ENCODE peak calls at places on chromosomes 13 and 19, in seven cellular contexts. D, K, P, A, R, F and B are unnamed samples. For H3K79me1, the result is how much of the 10 kb centered on the place peaks cover.

GRCh38 chr19:12715929-12716328 is 7.8 kb downstream of the TNPO2 start:
- DNase-seq in D (no peak), K (no peak), P (no peak), A (no peak), R (no peak), F (no peak), B (peak)

GRCh38 chr19:10577951-10578350 is 9.2 kb downstream of the AP1M2 start:
- DNase-seq in D (no peak), K (no peak), P (no peak), A (no peak), R (no peak), F (no peak), B (no peak)

GRCh38 chr19:900302-901111 is 7.2 kb downstream of the RNU6-9 start:
- DNase-seq in D (peak), K (no peak), P (peak), A (no peak), R (no peak), F (no peak), B (peak)

GRCh38 chr19:41694831-41695635 is 7.0 kb upstream of the CEACAM7 start:
- DNase-seq in D (no peak), K (no peak), P (peak), A (no peak), R (no peak), F (no peak), B (no peak)

GRCh38 chr19:55383789-55384575 is at the start of gene TMEM238:
- DNase-seq in D (peak), K (peak), P (peak), A (no peak), R (peak), F (peak), B (peak)

GRCh38 chr19:9362905-9363304 is at the start of gene ZNF177:
- DNase-seq in D (no peak), K (no peak), P (no peak), A (no peak), R (no peak), F (no peak), B (no peak)

GRCh38 chr13:19860884-19861655 is 2.4 kb downstream of the ZMYM5 start:
- DNase-seq in D (peak), K (peak), P (no peak), A (no peak), R (peak), F (peak), B (peak)

GRCh38 chr19:10420444-10421239 is at the start of gene PDE4A:
- DNase-seq in D (peak), K (no peak), P (peak), A (no peak), R (peak), F (no peak), B (no peak)

GRCh38 chr19:47540748-47541147 is 25.9 kb upstream of the NAPA start:
- DNase-seq in D (peak), K (no peak), P (no peak), A (no peak), R (peak), F (peak), B (no peak)

GRCh38 chr19:40191836-40192646 is 815 bp downstream of the MAP3K10 start:
- DNase-seq in D (peak), K (peak), P (peak), A (no peak), R (peak), F (peak), B (peak)

GRCh38 chr13:69580255-69580654 is 527.4 kb upstream of the ATXN8OS start:
- DNase-seq in D (no peak), K (no peak), P (no peak), A (no peak), R (no peak), F (no peak), B (no peak)

DNA sequence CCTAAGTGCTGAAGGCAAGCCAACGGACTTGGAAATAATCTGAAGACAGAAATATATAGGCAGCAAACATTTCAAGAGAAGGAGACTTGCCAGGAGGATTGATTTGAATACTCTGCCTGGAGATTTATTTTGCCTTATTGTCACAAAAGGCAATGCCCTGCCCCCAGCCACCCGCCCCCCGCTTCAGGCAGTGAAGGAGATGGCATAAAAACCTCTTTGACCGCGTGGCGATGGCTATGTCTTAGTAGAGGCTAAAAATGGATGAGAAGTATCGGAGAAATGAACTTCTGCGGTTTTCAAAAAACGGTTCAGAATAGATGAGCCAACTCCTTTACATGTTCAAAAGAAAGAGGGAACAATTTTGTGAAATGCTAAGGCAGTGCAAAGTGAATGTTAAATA is 274.5 kb downstream of the TSHZ3 start:
- DNase-seq in D (no peak), K (no peak), P (no peak), A (no peak), R (no peak), F (no peak), B (no peak)
- H3K79me1 ChIP-seq in D (under half), K (under half), P (under half), A (under half), R (under half), F (under half), B (under half)

GRCh38 chr13:41791056-41791455 is 169.9 kb downstream of the VWA8 start:
- DNase-seq in D (no peak), K (no peak), P (no peak), A (no peak), R (no peak), F (peak), B (no peak)
- H3K4ac ChIP-seq in D (no peak), K (no peak), P (no peak), A (no peak), R (no peak), F (no peak), B (no peak)

DNA sequence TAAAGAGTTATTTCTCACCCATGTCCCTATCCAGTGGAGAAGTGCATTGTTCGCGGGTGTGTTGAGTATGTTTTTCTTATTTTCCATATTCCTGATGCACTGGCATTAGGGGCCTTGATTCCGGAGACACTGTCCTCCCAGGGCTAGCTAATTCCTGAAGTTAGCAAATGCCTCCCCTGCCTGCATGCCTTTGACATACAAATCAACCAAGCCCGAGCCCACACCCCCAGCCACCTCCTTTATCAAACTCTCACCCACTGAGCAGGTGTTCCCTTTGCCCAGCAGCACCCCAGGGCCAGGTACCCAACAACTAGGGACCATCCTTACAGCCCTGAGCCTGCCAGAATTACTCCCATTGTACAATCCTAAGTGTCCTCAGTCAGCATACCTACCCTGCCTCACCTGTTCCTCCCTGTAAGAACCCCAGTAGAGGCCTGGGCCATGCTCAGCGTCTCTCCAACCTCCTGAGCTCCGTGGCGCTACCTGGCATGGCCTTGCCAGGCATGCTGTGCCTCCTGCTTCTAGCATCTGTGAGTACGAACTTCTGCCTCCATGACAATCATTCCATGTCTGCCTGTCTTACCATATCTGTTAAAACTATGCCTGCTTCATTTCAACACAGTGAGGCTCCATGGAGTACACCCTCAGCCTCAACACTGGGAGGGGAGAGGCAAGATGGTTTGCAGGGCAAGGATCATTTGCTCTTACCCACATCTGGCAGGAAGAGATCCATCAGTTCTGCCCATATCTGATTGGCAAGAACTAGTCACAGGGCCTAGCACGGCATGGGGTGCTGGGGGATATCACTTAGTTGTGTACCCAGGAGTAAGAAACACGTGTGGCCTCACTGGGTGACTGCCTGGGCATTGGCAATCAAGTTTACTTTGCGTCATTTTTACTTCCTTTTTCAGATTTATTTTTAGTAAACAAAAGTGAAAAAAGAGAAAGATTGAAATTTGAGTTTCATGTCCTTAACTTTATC is 203.9 kb downstream of the SHISA2 start:
- DNase-seq in D (no peak), K (no peak), P (no peak), A (no peak), R (no peak), F (no peak), B (no peak)
- H3K23ac ChIP-seq in D (no peak), K (no peak), P (no peak), A (no peak), R (no peak), F (no peak), B (peak)

GRCh38 chr13:95624020-95624419 is 20.5 kb downstream of the DZIP1 start:
- DNase-seq in D (peak), K (peak), P (peak), A (no peak), R (peak), F (peak), B (peak)
- H3K79me1 ChIP-seq in D (under half), K (under half), P (under half), A (under half), R (under half), F (under half), B (under half)

DNA sequence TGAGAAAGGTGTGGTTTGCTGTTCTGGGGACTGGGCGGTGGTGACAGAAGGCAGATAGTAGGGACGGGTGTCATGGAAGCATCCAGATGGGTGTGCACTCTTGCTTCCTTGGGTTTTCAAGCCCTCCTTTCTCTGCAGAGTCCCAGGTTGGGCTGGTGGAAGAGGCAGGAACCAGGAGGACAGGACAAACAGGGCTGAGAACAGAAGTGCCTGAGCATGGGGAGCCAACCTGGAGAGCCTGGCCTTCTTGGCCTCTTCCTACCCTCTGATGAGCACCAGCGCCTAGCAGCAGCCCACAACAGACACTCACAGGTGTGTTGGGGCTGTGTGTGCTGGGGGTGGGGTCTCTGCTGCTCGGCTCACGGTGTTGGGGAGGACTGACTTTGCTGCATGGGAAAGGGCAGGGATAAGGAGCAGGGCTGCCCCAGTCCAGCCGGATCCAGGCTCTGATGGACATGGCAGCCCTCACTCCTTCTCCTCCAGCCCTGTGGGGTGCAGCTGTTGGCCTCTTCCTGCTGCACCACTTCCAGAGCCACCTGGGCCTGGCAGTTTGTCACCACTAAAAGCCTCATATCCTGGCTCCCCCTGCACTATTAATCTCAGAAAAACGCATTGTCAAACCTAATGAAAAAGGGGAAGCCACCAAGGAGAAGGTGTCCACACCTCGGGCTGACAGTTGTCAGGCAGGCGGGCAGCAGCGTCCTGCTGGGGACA is 150.7 kb upstream of the TSHZ3 start:
- DNase-seq in D (no peak), K (no peak), P (no peak), A (no peak), R (no peak), F (no peak), B (no peak)
- H3K4ac ChIP-seq in D (no peak), K (no peak), P (no peak), A (no peak), R (no peak), F (no peak), B (no peak)

GRCh38 chr13:85298387-85298924 is 500.8 kb downstream of the SLITRK6 start:
- DNase-seq in D (peak), K (no peak), P (no peak), A (no peak), R (peak), F (no peak), B (no peak)

GRCh38 chr13:85303630-85304029 is 495.6 kb downstream of the SLITRK6 start:
- DNase-seq in D (no peak), K (no peak), P (no peak), A (no peak), R (no peak), F (no peak), B (no peak)
- H3K23ac ChIP-seq in D (no peak), K (no peak), P (no peak), A (no peak), R (no peak), F (no peak), B (no peak)